ENCODE peak calls at places on chromosomes 5 and 9, in four cellular contexts. Q, U, R and S are unnamed samples.

GRCh38 chr5:150783422-150783928 is 4.9 kb downstream of the SMIM3 start:
- DNase-seq in Q (peak; percentile 80), U (peak; percentile 76), R (no peak), S (no peak)

GRCh38 chr9:125603478-125604021 is 103.5 kb downstream of the MAPKAP1 start:
- DNase-seq in Q (no peak), U (no peak), R (peak; percentile 33), S (no peak)

GRCh38 chr5:67900515-67900914 is 315.0 kb upstream of the PIK3R1 start:
- DNase-seq in Q (no peak), U (no peak), R (no peak), S (no peak)

GRCh38 chr9:33677506-33677809 is 117.9 kb upstream of the PRSS3 start:
- DNase-seq in Q (no peak), U (no peak), R (no peak), S (no peak)

GRCh38 chr5:11853796-11854195 is 50.5 kb downstream of the CTNND2 start:
- DNase-seq in Q (no peak), U (no peak), R (no peak), S (no peak)

GRCh38 chr9:105702207-105702606 is 7.9 kb downstream of the TMEM38B start:
- DNase-seq in Q (no peak), U (no peak), R (no peak), S (no peak)

GRCh38 chr9:69760278-69760610 is 433 bp upstream of the PTAR1 start:
- DNase-seq in Q (no peak), U (no peak), R (no peak), S (no peak)

GRCh38 chr9:126117631-126118030 is 209.0 kb upstream of the MVB12B start:
- DNase-seq in Q (no peak), U (no peak), R (no peak), S (no peak)

GRCh38 chr9:33465596-33466564 is 7.8 kb downstream of the NOL6 start:
- DNase-seq in Q (no peak), U (peak; percentile 13), R (peak; percentile 9), S (no peak)

GRCh38 chr9:89380437-89381307 is 62.4 kb downstream of the SECISBP2 start:
- DNase-seq in Q (no peak), U (no peak), R (no peak), S (no peak)

GRCh38 chr5:78610163-78610583 is 38.4 kb downstream of the LHFPL2 start:
- DNase-seq in Q (no peak), U (peak; percentile 48), R (no peak), S (no peak)

GRCh38 chr9:75979362-75979761 is 88.9 kb downstream of the PCSK5 start:
- DNase-seq in Q (no peak), U (no peak), R (no peak), S (no peak)

GRCh38 chr9:32928145-32928763 is 73.2 kb downstream of the APTX start:
- DNase-seq in Q (no peak), U (peak; percentile 24), R (no peak), S (no peak)

GRCh38 chr5:168734657-168735344 is 155.6 kb upstream of the PANK3 start:
- DNase-seq in Q (no peak), U (peak; percentile 52), R (no peak), S (no peak)

GRCh38 chr5:17113174-17113941 is 104.1 kb upstream of the BASP1 start:
- DNase-seq in Q (no peak), U (no peak), R (no peak), S (no peak)

GRCh38 chr5:98698359-98698758 is 75.1 kb upstream of the RGMB start:
- DNase-seq in Q (no peak), U (no peak), R (no peak), S (no peak)

GRCh38 chr9:134864821-134865190 is 15.8 kb upstream of the FCN2 start:
- DNase-seq in Q (no peak), U (no peak), R (no peak), S (no peak)

GRCh38 chr9:71744754-71745521 is 23.4 kb downstream of the CEMIP2 start:
- DNase-seq in Q (no peak), U (no peak), R (no peak), S (no peak)

GRCh38 chr5:80837679-80838078 is 122.5 kb upstream of the RASGRF2 start:
- DNase-seq in Q (no peak), U (no peak), R (no peak), S (no peak)

GRCh38 chr9:76717611-76718010 is 46.6 kb upstream of the PCA3 start:
- DNase-seq in Q (no peak), U (no peak), R (no peak), S (no peak)

GRCh38 chr5:108615216-108615615 is 132.5 kb upstream of the FER start:
- DNase-seq in Q (no peak), U (no peak), R (no peak), S (no peak)

GRCh38 chr5:158287643-158288228 is 428.8 kb upstream of the CLINT1 start:
- DNase-seq in Q (no peak), U (peak; percentile 15), R (no peak), S (no peak)

GRCh38 chr5:9148242-9148641 is 397.6 kb downstream of the SEMA5A start:
- DNase-seq in Q (no peak), U (no peak), R (no peak), S (no peak)

GRCh38 chr5:14035859-14036440 is 91.5 kb upstream of the DNAH5 start:
- DNase-seq in Q (no peak), U (no peak), R (no peak), S (no peak)

GRCh38 chr5:14628346-14628745 is 36.2 kb upstream of the OTULIN start:
- DNase-seq in Q (peak; percentile 31), U (no peak), R (no peak), S (peak; percentile 39)

GRCh38 chr5:99349842-99350241 is 421.0 kb upstream of the CHD1 start:
- DNase-seq in Q (no peak), U (no peak), R (no peak), S (no peak)

GRCh38 chr5:109992264-109992915 is 302.7 kb downstream of the MAN2A1 start:
- DNase-seq in Q (no peak), U (no peak), R (peak; percentile 7), S (no peak)

GRCh38 chr5:1298067-1298551 is 3.2 kb upstream of the TERT start:
- DNase-seq in Q (no peak), U (no peak), R (no peak), S (peak; percentile 6)

DNA sequence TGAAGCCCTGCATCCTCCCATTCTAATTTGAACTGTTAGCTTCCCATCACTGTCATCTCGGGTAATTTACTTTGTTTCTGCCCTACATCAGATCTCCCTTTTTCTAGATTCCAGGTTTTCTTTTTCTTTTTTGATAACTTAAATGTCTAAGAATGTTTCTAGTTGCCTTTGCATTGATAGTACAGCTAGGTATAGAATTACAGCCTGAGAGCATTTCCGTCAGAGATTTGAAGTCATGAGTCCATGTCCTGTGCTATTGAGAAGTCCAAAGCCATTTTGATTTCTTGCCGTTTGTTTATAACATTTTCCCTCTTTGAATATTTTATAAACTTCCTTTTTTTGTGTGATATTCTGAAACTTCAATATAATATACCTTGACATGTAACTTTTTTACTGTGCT is 5.3 kb downstream of the TENT2 start:
- DNase-seq in Q (no peak), U (no peak), R (no peak), S (no peak)
- H3K9me3 ChIP-seq in Q (peaks cover 7% of the 10 kb centered on the region), U (no peaks in the 10 kb centered on the region), R (peaks cover 13% of the 10 kb centered on the region), S (no peaks in the 10 kb centered on the region)

DNA sequence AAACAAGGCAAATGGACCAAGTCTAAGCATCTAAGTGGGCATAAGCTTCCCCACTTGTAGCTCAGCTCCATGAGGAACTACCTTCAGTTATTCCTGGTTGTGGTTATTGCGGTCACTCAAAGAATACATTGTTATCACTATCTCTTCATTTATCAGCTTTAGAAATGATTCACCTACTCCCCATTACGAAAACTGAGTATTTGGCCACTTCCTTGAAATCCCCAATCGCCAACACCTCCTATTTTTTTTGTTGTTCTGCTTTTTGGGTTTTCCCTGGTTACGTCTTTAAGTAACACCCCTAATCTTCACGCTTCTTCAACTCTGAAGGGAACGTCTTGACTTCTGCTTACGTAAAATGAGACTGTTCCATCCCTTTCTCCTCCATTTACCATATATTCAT is 20.7 kb downstream of the MAPK9 start:
- DNase-seq in Q (no peak), U (no peak), R (no peak), S (no peak)
- H3K9me3 ChIP-seq in Q (no peaks in the 10 kb centered on the region), U (no peaks in the 10 kb centered on the region), R (no peaks in the 10 kb centered on the region), S (peaks cover 12% of the 10 kb centered on the region)

DNA sequence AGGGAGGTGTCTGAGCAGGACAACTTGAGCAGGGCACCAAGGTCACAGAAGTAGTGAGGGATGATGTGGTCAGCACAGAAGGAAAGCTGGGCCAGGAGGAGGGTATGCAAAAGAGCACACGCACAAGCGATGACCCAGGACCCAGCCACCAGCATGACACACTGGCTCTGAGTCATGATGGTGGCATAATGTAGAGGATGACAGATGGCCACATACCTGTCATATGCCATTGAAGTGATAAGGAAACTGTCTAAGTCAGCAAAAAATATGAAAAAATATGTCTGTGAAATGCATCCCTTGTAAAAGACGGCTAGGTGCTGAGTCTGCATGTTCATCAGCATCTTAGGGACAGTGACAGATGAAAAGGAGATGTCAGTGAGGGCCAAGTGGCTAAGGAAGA is 380 bp downstream of the OR1J1 start:
- DNase-seq in Q (no peak), U (no peak), R (no peak), S (no peak)
- H3K9me3 ChIP-seq in Q (no peaks in the 10 kb centered on the region), U (no peaks in the 10 kb centered on the region), R (no peaks in the 10 kb centered on the region), S (no peaks in the 10 kb centered on the region)

GRCh38 chr5:164420161-164420560 is 914.7 kb downstream of the MAT2B start:
- DNase-seq in Q (no peak), U (no peak), R (no peak), S (no peak)
- H3K9me3 ChIP-seq in Q (no peaks in the 10 kb centered on the region), U (no peaks in the 10 kb centered on the region), R (peaks cover 8% of the 10 kb centered on the region), S (no peaks in the 10 kb centered on the region)

GRCh38 chr5:65646938-65647337 is 22.1 kb downstream of the SHLD3 start:
- DNase-seq in Q (no peak), U (no peak), R (no peak), S (no peak)
- H3K9me3 ChIP-seq in Q (no peaks in the 10 kb centered on the region), U (no peaks in the 10 kb centered on the region), R (no peaks in the 10 kb centered on the region), S (no peaks in the 10 kb centered on the region)

GRCh38 chr5:4374866-4375265 is 765.3 kb upstream of the ADAMTS16 start:
- DNase-seq in Q (no peak), U (no peak), R (no peak), S (no peak)
- H3K9me3 ChIP-seq in Q (no peaks in the 10 kb centered on the region), U (no peaks in the 10 kb centered on the region), R (no peaks in the 10 kb centered on the region), S (no peaks in the 10 kb centered on the region)

GRCh38 chr5:28017178-28017577 is 978.8 kb upstream of the CDH9 start:
- DNase-seq in Q (no peak), U (no peak), R (no peak), S (no peak)

GRCh38 chr5:28009526-28010025 is 971.2 kb upstream of the CDH9 start:
- DNase-seq in Q (no peak), U (no peak), R (no peak), S (no peak)

GRCh38 chr5:28014779-28015178 is 976.4 kb upstream of the CDH9 start:
- DNase-seq in Q (no peak), U (no peak), R (peak; percentile 1), S (no peak)

GRCh38 chr5:28012538-28012937 is 974.2 kb upstream of the CDH9 start:
- DNase-seq in Q (no peak), U (no peak), R (no peak), S (no peak)
- H3K9me3 ChIP-seq in Q (no peaks in the 10 kb centered on the region), U (no peaks in the 10 kb centered on the region), R (no peaks in the 10 kb centered on the region), S (no peaks in the 10 kb centered on the region)

DNA sequence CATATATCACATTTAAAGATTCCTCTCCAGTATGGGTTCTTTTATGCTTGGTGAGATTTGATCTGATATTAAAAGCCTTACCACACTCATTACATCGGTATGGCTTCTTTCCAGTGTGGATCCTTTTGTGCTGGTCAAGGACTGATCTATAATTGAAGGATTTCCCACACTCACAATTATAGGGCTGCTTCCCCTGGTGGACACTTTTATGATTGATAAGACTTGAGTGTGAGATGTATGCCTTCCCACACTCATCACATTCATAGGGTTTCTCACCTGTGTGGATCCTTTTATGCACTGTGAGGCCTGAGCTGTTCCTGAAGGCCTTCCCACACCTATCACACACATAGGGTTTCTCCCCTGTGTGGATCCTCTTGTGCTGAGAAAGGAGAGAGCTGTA is 12.2 kb downstream of the ZFP62 start:
- DNase-seq in Q (no peak), U (no peak), R (no peak), S (no peak)
- H3K9me3 ChIP-seq in Q (peaks cover 25% of the 10 kb centered on the region), U (peaks cover 2% of the 10 kb centered on the region), R (peaks cover 13% of the 10 kb centered on the region), S (peaks cover 10% of the 10 kb centered on the region)